ENCODE peak calls at places on chromosome 2, in seven cellular contexts. One of them, this sample, is unnamed.

GRCh38 chr2:240430595-240430994 is 4.9 kb upstream of the GPC1 start:
- DNase-seq in H1: peak
- DNase-seq in GM23338: no peak
- DNase-seq in vagina: no peak
- DNase-seq in prostate gland: no peak
- DNase-seq in sigmoid colon: peak
- DNase-seq in GM12878: no peak
- DNase-seq in this sample: no peak

GRCh38 chr2:177264539-177265385 is at the start of gene NFE2L2:
- DNase-seq in sigmoid colon: peak
- DNase-seq in H1: peak
- DNase-seq in GM12878: peak
- DNase-seq in GM23338: peak
- DNase-seq in vagina: no peak
- DNase-seq in prostate gland: peak
- DNase-seq in this sample: peak

GRCh38 chr2:178327516-178327915 is 123.5 kb downstream of the PRKRA start:
- DNase-seq in H1: no peak
- DNase-seq in sigmoid colon: no peak
- DNase-seq in vagina: no peak
- DNase-seq in prostate gland: no peak
- DNase-seq in GM23338: no peak
- DNase-seq in GM12878: no peak
- DNase-seq in this sample: no peak

GRCh38 chr2:68436270-68436669 is 30.8 kb downstream of the FBXO48 start:
- DNase-seq in GM23338: no peak
- DNase-seq in sigmoid colon: no peak
- DNase-seq in prostate gland: no peak
- DNase-seq in GM12878: no peak
- DNase-seq in vagina: no peak
- DNase-seq in H1: no peak
- DNase-seq in this sample: no peak

GRCh38 chr2:54618646-54619565 is 104.6 kb upstream of the EML6 start:
- DNase-seq in GM12878: no peak
- DNase-seq in sigmoid colon: no peak
- DNase-seq in vagina: no peak
- DNase-seq in H1: no peak
- DNase-seq in GM23338: no peak
- DNase-seq in prostate gland: no peak
- DNase-seq in this sample: no peak

GRCh38 chr2:48414980-48415764 is 114.8 kb upstream of the STON1 start:
- DNase-seq in GM23338: peak
- DNase-seq in H1: no peak
- DNase-seq in GM12878: no peak
- DNase-seq in prostate gland: no peak
- DNase-seq in sigmoid colon: no peak
- DNase-seq in vagina: no peak
- DNase-seq in this sample: no peak

GRCh38 chr2:174593574-174594203 is 3.9 kb downstream of the WIPF1 start:
- DNase-seq in GM23338: peak
- DNase-seq in vagina: no peak
- DNase-seq in prostate gland: no peak
- DNase-seq in sigmoid colon: no peak
- DNase-seq in GM12878: peak
- DNase-seq in H1: no peak
- DNase-seq in this sample: no peak

GRCh38 chr2:229431331-229431954 is 160.4 kb upstream of the PID1 start:
- DNase-seq in GM23338: peak
- DNase-seq in sigmoid colon: no peak
- DNase-seq in vagina: no peak
- DNase-seq in prostate gland: no peak
- DNase-seq in H1: no peak
- DNase-seq in GM12878: no peak
- DNase-seq in this sample: no peak

GRCh38 chr2:235366390-235366789 is 127.5 kb upstream of the AGAP1 start:
- DNase-seq in GM23338: no peak
- DNase-seq in H1: no peak
- DNase-seq in vagina: no peak
- DNase-seq in prostate gland: no peak
- DNase-seq in GM12878: no peak
- DNase-seq in sigmoid colon: no peak
- DNase-seq in this sample: no peak

GRCh38 chr2:6828299-6828584 is 37.5 kb downstream of the CMPK2 start:
- DNase-seq in sigmoid colon: no peak
- DNase-seq in GM12878: no peak
- DNase-seq in H1: no peak
- DNase-seq in GM23338: peak
- DNase-seq in prostate gland: no peak
- DNase-seq in vagina: no peak
- DNase-seq in this sample: no peak

GRCh38 chr2:56337342-56337741 is 153.6 kb downstream of the CCDC85A start:
- DNase-seq in GM12878: no peak
- DNase-seq in prostate gland: no peak
- DNase-seq in sigmoid colon: no peak
- DNase-seq in GM23338: no peak
- DNase-seq in vagina: no peak
- DNase-seq in H1: no peak
- DNase-seq in this sample: no peak

GRCh38 chr2:20106746-20107145 is 55.3 kb upstream of the LAPTM4A start:
- DNase-seq in prostate gland: peak
- DNase-seq in GM23338: peak
- DNase-seq in GM12878: no peak
- DNase-seq in H1: peak
- DNase-seq in sigmoid colon: no peak
- DNase-seq in vagina: no peak
- DNase-seq in this sample: no peak

GRCh38 chr2:129812071-129812470 is 167.4 kb upstream of the RAB6C start:
- DNase-seq in prostate gland: no peak
- DNase-seq in vagina: no peak
- DNase-seq in GM12878: peak
- DNase-seq in sigmoid colon: no peak
- DNase-seq in H1: no peak
- DNase-seq in GM23338: no peak
- DNase-seq in this sample: no peak

GRCh38 chr2:238709961-238710360 is 137.9 kb upstream of the TWIST2 start:
- DNase-seq in prostate gland: no peak
- DNase-seq in GM23338: no peak
- DNase-seq in vagina: no peak
- DNase-seq in GM12878: no peak
- DNase-seq in H1: no peak
- DNase-seq in sigmoid colon: no peak
- DNase-seq in this sample: no peak

GRCh38 chr2:52964916-52965530 is 802.6 kb upstream of the CHAC2 start:
- DNase-seq in sigmoid colon: no peak
- DNase-seq in vagina: no peak
- DNase-seq in prostate gland: no peak
- DNase-seq in GM12878: no peak
- DNase-seq in H1: no peak
- DNase-seq in GM23338: peak
- DNase-seq in this sample: no peak

GRCh38 chr2:98896944-98897343 is 39.1 kb downstream of the CRACDL start:
- DNase-seq in GM23338: no peak
- DNase-seq in vagina: no peak
- DNase-seq in H1: peak
- DNase-seq in prostate gland: no peak
- DNase-seq in GM12878: no peak
- DNase-seq in sigmoid colon: no peak
- DNase-seq in this sample: no peak

GRCh38 chr2:120235681-120236080 is 12.5 kb upstream of the TMEM185B start:
- DNase-seq in vagina: no peak
- DNase-seq in GM12878: no peak
- DNase-seq in GM23338: no peak
- DNase-seq in sigmoid colon: no peak
- DNase-seq in prostate gland: no peak
- DNase-seq in H1: no peak
- DNase-seq in this sample: no peak

GRCh38 chr2:176118606-176119370 is 2.2 kb downstream of the HOXD10 start:
- DNase-seq in GM12878: no peak
- DNase-seq in prostate gland: no peak
- DNase-seq in H1: peak
- DNase-seq in sigmoid colon: no peak
- DNase-seq in vagina: no peak
- DNase-seq in GM23338: peak
- DNase-seq in this sample: no peak

GRCh38 chr2:151638188-151638933 is 95.9 kb downstream of the NEB start:
- DNase-seq in sigmoid colon: no peak
- DNase-seq in prostate gland: peak
- DNase-seq in vagina: no peak
- DNase-seq in H1: no peak
- DNase-seq in GM12878: peak
- DNase-seq in GM23338: no peak
- DNase-seq in this sample: no peak

GRCh38 chr2:101151141-101151858 is at the start of gene TBC1D8:
- DNase-seq in GM23338: peak
- DNase-seq in vagina: no peak
- DNase-seq in H1: peak
- DNase-seq in sigmoid colon: peak
- DNase-seq in GM12878: no peak
- DNase-seq in prostate gland: peak
- DNase-seq in this sample: peak

GRCh38 chr2:65377556-65378307 is 54.7 kb downstream of the SPRED2 start:
- DNase-seq in vagina: no peak
- DNase-seq in sigmoid colon: no peak
- DNase-seq in GM12878: no peak
- DNase-seq in prostate gland: peak
- DNase-seq in H1: no peak
- DNase-seq in GM23338: peak
- DNase-seq in this sample: no peak
- TF ChIP-seq POLR2AphosphoS5 in vagina: no peak
- TF ChIP-seq POLR2AphosphoS5 in sigmoid colon: no peak
- TF ChIP-seq POLR2AphosphoS5 in GM12878: no peak
- TF ChIP-seq POLR2AphosphoS5 in prostate gland: peak
- TF ChIP-seq POLR2AphosphoS5 in H1: no peak
- TF ChIP-seq POLR2AphosphoS5 in GM23338: no peak
- TF ChIP-seq POLR2AphosphoS5 in this sample: no peak

GRCh38 chr2:43484323-43484930 is 111.4 kb downstream of the THADA start:
- DNase-seq in GM23338: peak
- DNase-seq in H1: no peak
- DNase-seq in prostate gland: peak
- DNase-seq in vagina: no peak
- DNase-seq in sigmoid colon: no peak
- DNase-seq in GM12878: no peak
- DNase-seq in this sample: no peak

GRCh38 chr2:43488737-43489136 is 107.1 kb downstream of the THADA start:
- DNase-seq in GM23338: no peak
- DNase-seq in vagina: no peak
- DNase-seq in prostate gland: no peak
- DNase-seq in H1: no peak
- DNase-seq in GM12878: no peak
- DNase-seq in sigmoid colon: no peak
- DNase-seq in this sample: no peak

GRCh38 chr2:43490387-43490786 is 105.5 kb downstream of the THADA start:
- DNase-seq in vagina: no peak
- DNase-seq in prostate gland: no peak
- DNase-seq in GM23338: peak
- DNase-seq in sigmoid colon: no peak
- DNase-seq in H1: no peak
- DNase-seq in GM12878: no peak
- DNase-seq in this sample: no peak

GRCh38 chr2:43482974-43483373 is 112.9 kb downstream of the THADA start:
- DNase-seq in prostate gland: no peak
- DNase-seq in H1: no peak
- DNase-seq in sigmoid colon: peak
- DNase-seq in GM23338: no peak
- DNase-seq in vagina: no peak
- DNase-seq in GM12878: peak
- DNase-seq in this sample: no peak

GRCh38 chr2:43486604-43487003 is 109.2 kb downstream of the THADA start:
- DNase-seq in sigmoid colon: peak
- DNase-seq in vagina: no peak
- DNase-seq in GM12878: no peak
- DNase-seq in H1: no peak
- DNase-seq in prostate gland: peak
- DNase-seq in GM23338: no peak
- DNase-seq in this sample: no peak
- TF ChIP-seq POLR2AphosphoS5 in sigmoid colon: peak
- TF ChIP-seq POLR2AphosphoS5 in vagina: no peak
- TF ChIP-seq POLR2AphosphoS5 in GM12878: no peak
- TF ChIP-seq POLR2AphosphoS5 in H1: no peak
- TF ChIP-seq POLR2AphosphoS5 in prostate gland: peak
- TF ChIP-seq POLR2AphosphoS5 in GM23338: no peak
- TF ChIP-seq POLR2AphosphoS5 in this sample: no peak

GRCh38 chr2:46328316-46328715 is 31.1 kb downstream of the EPAS1 start:
- DNase-seq in sigmoid colon: no peak
- DNase-seq in GM23338: no peak
- DNase-seq in GM12878: no peak
- DNase-seq in H1: no peak
- DNase-seq in prostate gland: no peak
- DNase-seq in vagina: no peak
- DNase-seq in this sample: no peak

GRCh38 chr2:46323671-46324207 is 26.5 kb downstream of the EPAS1 start:
- DNase-seq in prostate gland: no peak
- DNase-seq in sigmoid colon: no peak
- DNase-seq in H1: no peak
- DNase-seq in GM12878: no peak
- DNase-seq in GM23338: no peak
- DNase-seq in vagina: no peak
- DNase-seq in this sample: no peak

GRCh38 chr2:46325178-46325928 is 28.1 kb downstream of the EPAS1 start:
- DNase-seq in vagina: no peak
- DNase-seq in GM12878: no peak
- DNase-seq in GM23338: no peak
- DNase-seq in prostate gland: no peak
- DNase-seq in sigmoid colon: no peak
- DNase-seq in H1: no peak
- DNase-seq in this sample: no peak

GRCh38 chr2:46327627-46328026 is 30.4 kb downstream of the EPAS1 start:
- DNase-seq in GM23338: no peak
- DNase-seq in vagina: no peak
- DNase-seq in sigmoid colon: no peak
- DNase-seq in GM12878: no peak
- DNase-seq in H1: no peak
- DNase-seq in prostate gland: no peak
- DNase-seq in this sample: no peak

GRCh38 chr2:46326231-46326980 is 29.2 kb downstream of the EPAS1 start:
- DNase-seq in vagina: no peak
- DNase-seq in GM12878: no peak
- DNase-seq in prostate gland: no peak
- DNase-seq in GM23338: no peak
- DNase-seq in sigmoid colon: no peak
- DNase-seq in H1: no peak
- DNase-seq in this sample: no peak
- TF ChIP-seq POLR2AphosphoS5 in vagina: peak
- TF ChIP-seq POLR2AphosphoS5 in GM12878: no peak
- TF ChIP-seq POLR2AphosphoS5 in prostate gland: peak
- TF ChIP-seq POLR2AphosphoS5 in GM23338: no peak
- TF ChIP-seq POLR2AphosphoS5 in sigmoid colon: no peak
- TF ChIP-seq POLR2AphosphoS5 in H1: no peak
- TF ChIP-seq POLR2AphosphoS5 in this sample: no peak

GRCh38 chr2:190139371-190139770 is 76.8 kb upstream of the MSTN start:
- DNase-seq in GM23338: no peak
- DNase-seq in H1: no peak
- DNase-seq in vagina: no peak
- DNase-seq in sigmoid colon: no peak
- DNase-seq in prostate gland: no peak
- DNase-seq in GM12878: no peak
- DNase-seq in this sample: no peak
- TF ChIP-seq POLR2AphosphoS5 in GM23338: no peak
- TF ChIP-seq POLR2AphosphoS5 in H1: no peak
- TF ChIP-seq POLR2AphosphoS5 in vagina: no peak
- TF ChIP-seq POLR2AphosphoS5 in sigmoid colon: no peak
- TF ChIP-seq POLR2AphosphoS5 in prostate gland: no peak
- TF ChIP-seq POLR2AphosphoS5 in GM12878: no peak
- TF ChIP-seq POLR2AphosphoS5 in this sample: no peak

This sample was measured in GM12892.